ENCODE peak calls at places on chromosomes 11 and 22, in five cellular contexts. P is K562, X is IMR-90, S is mammary epithelial cell, F is neuronal stem cell. D is an unnamed sample.

GRCh38 chr11:124793466-124794278 is 6.5 kb downstream of the MSANTD2 start:
- DNase-seq in P (peak; percentile 32), X (peak; percentile 40), S (peak; percentile 35), F (peak; percentile 45), D (peak; percentile 61)

GRCh38 chr22:17143101-17143500 is 16.0 kb downstream of the HDHD5 start:
- DNase-seq in P (no peak), X (no peak), S (no peak), F (no peak), D (no peak)

GRCh38 chr22:35064664-35065063 is 1.3 kb upstream of the ISX start:
- DNase-seq in P (peak; percentile 58), X (no peak), S (peak; percentile 75), F (no peak), D (no peak)

GRCh38 chr22:38398609-38399401 is 56.2 kb downstream of the KCNJ4 start:
- DNase-seq in P (peak; percentile 87), X (peak; percentile 63), S (peak; percentile 64), F (peak; percentile 90), D (peak; percentile 93)

GRCh38 chr11:62018978-62019664 is 51.7 kb upstream of the FTH1 start:
- DNase-seq in P (no peak), X (no peak), S (no peak), F (no peak), D (no peak)

GRCh38 chr11:18705651-18706281 is 7.2 kb downstream of the TMEM86A start:
- DNase-seq in P (no peak), X (no peak), S (no peak), F (no peak), D (no peak)

GRCh38 chr22:20437253-20438065 is at the start of gene SCARF2:
- DNase-seq in P (peak; percentile 89), X (peak; percentile 62), S (no peak), F (peak; percentile 56), D (no peak)

GRCh38 chr11:79066456-79067354 is 374.1 kb downstream of the TENM4 start:
- DNase-seq in P (no peak), X (no peak), S (no peak), F (no peak), D (no peak)

GRCh38 chr11:1300569-1301187 is 8.8 kb downstream of the TOLLIP start:
- DNase-seq in P (no peak), X (no peak), S (no peak), F (no peak), D (no peak)

GRCh38 chr11:113974741-113975470 is at the start of gene HTR3A:
- DNase-seq in P (peak; percentile 48), X (no peak), S (no peak), F (peak; percentile 49), D (peak; percentile 89)

GRCh38 chr22:35523167-35523928 is 17.3 kb upstream of the RASD2 start:
- DNase-seq in P (no peak), X (no peak), S (no peak), F (no peak), D (no peak)

GRCh38 chr22:45684169-45684568 is 12.5 kb downstream of the ATXN10 start:
- DNase-seq in P (no peak), X (peak; percentile 46), S (no peak), F (no peak), D (no peak)

GRCh38 chr11:85076535-85077330 is 550.4 kb downstream of the DLG2 start:
- DNase-seq in P (no peak), X (peak; percentile 34), S (peak; percentile 83), F (no peak), D (no peak)

GRCh38 chr11:34443136-34443535 is 4.4 kb downstream of the CAT start:
- DNase-seq in P (no peak), X (no peak), S (no peak), F (no peak), D (no peak)

GRCh38 chr11:115616941-115617340 is 112.7 kb upstream of the CADM1 start:
- DNase-seq in P (no peak), X (peak; percentile 90), S (no peak), F (no peak), D (no peak)

GRCh38 chr22:31829505-31829904 is 75.7 kb downstream of the DEPDC5 start:
- DNase-seq in P (peak; percentile 42), X (peak; percentile 97), S (peak; percentile 98), F (no peak), D (no peak)

GRCh38 chr22:23418159-23418788 is 161.8 kb downstream of the IGLL1 start:
- DNase-seq in P (no peak), X (no peak), S (no peak), F (no peak), D (no peak)

GRCh38 chr22:21766933-21767462 is 31.4 kb upstream of the YPEL1 start:
- DNase-seq in P (no peak), X (no peak), S (no peak), F (no peak), D (no peak)

GRCh38 chr11:103035656-103036434 is 56.1 kb downstream of the DCUN1D5 start:
- DNase-seq in P (peak; percentile 39), X (peak; percentile 86), S (peak; percentile 61), F (peak; percentile 24), D (peak; percentile 96)

GRCh38 chr11:44326615-44327475 is 16.9 kb upstream of the ALX4 start:
- DNase-seq in P (peak; percentile 75), X (no peak), S (no peak), F (no peak), D (no peak)

GRCh38 chr11:10657308-10658271 is 36.0 kb downstream of the IRAG1 start:
- DNase-seq in P (no peak), X (peak; percentile 82), S (peak; percentile 22), F (no peak), D (no peak)
- H2AFZ ChIP-seq in P (peak overlapping the region; percentile 98), X (peak overlapping the region; percentile 62), S (no peak overlapping the region), F (peak overlapping the region; percentile 85), D (no peak overlapping the region)

GRCh38 chr11:67484847-67485311 is 2.1 kb downstream of the AIP start:
- DNase-seq in P (no peak), X (no peak), S (no peak), F (no peak), D (peak; percentile 93)

GRCh38 chr11:67482736-67483497 is at the start of gene AIP:
- DNase-seq in P (peak; percentile 97), X (peak; percentile 97), S (peak; percentile 96), F (peak; percentile 98), D (peak; percentile 99)

GRCh38 chr11:67483901-67484665 is 1.3 kb downstream of the AIP start:
- DNase-seq in P (no peak), X (no peak), S (no peak), F (no peak), D (peak; percentile 65)

GRCh38 chr11:67482275-67482735 is 521 bp upstream of the AIP start:
- DNase-seq in P (no peak), X (no peak), S (no peak), F (no peak), D (no peak)

DNA sequence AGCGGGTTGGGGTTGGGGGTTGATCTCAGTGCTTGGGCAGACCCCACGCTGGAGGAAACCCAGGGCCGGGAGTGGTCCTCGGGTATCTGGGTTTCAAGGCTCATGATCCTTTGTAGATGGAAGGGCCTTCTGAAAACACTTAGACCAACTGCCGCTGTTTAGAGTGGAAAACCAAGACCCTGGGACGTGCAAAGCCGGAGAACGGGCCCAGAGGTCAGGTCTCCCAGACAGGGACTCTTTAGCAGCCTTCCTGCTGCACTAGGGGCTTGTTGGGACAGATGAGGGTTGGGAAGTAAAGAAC is 622 bp downstream of the AIP start:
- DNase-seq in P (no peak), X (no peak), S (no peak), F (no peak), D (no peak)
- H3K4me2 ChIP-seq in P (peak overlapping the region; percentile 78), X (peak overlapping the region; percentile 55), S (peak overlapping the region; percentile 87), F (peak overlapping the region; percentile 72), D (peak overlapping the region; percentile 80)

DNA sequence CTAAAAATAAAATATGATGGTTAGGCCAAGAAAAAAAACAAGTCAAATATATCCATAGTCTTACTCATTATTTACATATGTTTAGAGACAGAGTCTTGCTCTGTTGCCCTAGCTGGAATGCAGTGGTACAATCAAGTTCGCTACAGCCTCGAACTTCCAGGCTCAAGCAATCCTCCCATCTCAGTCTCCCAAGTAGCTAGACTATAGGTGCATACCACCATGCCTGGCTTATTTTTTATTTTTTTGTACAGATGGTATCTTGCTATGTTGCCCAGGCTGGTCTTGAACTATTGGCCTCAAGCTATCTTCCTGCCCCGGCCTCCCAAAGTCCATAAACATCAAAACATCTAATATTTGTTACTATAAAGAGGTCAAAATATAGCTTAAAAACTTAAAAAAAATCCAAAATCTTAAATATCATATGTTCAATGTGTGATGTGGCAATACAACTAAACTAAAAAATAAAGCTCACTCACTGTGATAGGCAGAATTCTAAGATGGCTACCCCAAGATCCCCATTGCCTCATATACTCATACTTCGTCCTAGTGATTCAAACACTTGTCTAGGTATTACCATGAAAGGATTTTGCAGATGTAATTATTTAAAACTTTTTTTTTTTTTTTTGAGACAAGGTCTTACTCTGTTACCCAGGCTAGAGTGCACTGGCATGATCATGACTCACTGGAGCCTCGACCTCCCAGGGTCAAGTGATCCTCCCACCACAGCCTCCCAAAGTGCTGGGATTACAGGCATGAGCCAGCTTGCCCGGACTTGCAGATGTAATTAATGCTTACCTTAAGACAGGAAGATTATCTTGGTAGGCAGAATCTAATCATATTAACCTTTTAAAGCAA is 35.9 kb downstream of the C2CD3 start:
- DNase-seq in P (no peak), X (peak; percentile 32), S (peak; percentile 94), F (no peak), D (no peak)
- H2AFZ ChIP-seq in P (no peak overlapping the region), X (no peak overlapping the region), S (no peak overlapping the region), F (no peak overlapping the region), D (no peak overlapping the region)

DNA sequence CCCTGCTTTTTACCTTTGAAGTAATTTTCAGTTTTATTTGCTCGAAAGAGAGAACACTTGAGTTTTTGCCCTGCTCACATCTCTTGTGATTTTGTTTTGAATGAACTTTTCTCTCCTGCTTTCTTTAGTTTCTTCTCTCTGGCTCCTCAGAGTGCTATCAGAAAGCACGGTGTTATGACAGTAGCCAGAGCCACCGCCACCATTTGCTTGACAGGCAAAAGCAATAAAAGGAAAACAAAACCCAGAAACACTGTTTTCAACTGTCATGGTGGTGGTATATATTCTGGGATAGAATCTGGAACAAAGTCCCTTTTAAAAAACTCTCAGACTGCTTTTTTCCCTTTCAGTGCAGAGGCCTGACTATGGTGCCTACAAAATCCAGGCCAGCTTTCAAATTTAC is 37.4 kb upstream of the RAG2 start:
- DNase-seq in P (no peak), X (no peak), S (no peak), F (no peak), D (no peak)
- H3K4me2 ChIP-seq in P (no peak overlapping the region), X (no peak overlapping the region), S (no peak overlapping the region), F (no peak overlapping the region), D (no peak overlapping the region)

GRCh38 chr11:77547863-77548551 is 41.7 kb upstream of the AQP11 start:
- DNase-seq in P (peak; percentile 30), X (peak; percentile 79), S (peak; percentile 47), F (peak; percentile 56), D (peak; percentile 85)

GRCh38 chr11:77547047-77547836 is 42.5 kb upstream of the AQP11 start:
- DNase-seq in P (no peak), X (no peak), S (no peak), F (no peak), D (no peak)

GRCh38 chr11:77542296-77542695 is 47.5 kb upstream of the AQP11 start:
- DNase-seq in P (no peak), X (peak; percentile 78), S (peak; percentile 40), F (no peak), D (no peak)
- H2AFZ ChIP-seq in P (no peak overlapping the region), X (no peak overlapping the region), S (no peak overlapping the region), F (no peak overlapping the region), D (no peak overlapping the region)

GRCh38 chr11:65919151-65920034 is at the start of gene DRAP1:
- DNase-seq in P (peak; percentile 98), X (peak; percentile 97), S (peak; percentile 97), F (peak; percentile 98), D (peak; percentile 99)
- H3K4me2 ChIP-seq in P (peak within 1 kb of the TSS; percentile 94), X (peak within 1 kb of the TSS; percentile 96), S (peak within 1 kb of the TSS; percentile 92), F (peak within 1 kb of the TSS; percentile 98), D (peak within 1 kb of the TSS; percentile 84)

GRCh38 chr11:42802211-42802918 is 509.4 kb upstream of the API5 start:
- DNase-seq in P (no peak), X (no peak), S (no peak), F (no peak), D (no peak)
- H2AFZ ChIP-seq in P (no peak overlapping the region), X (no peak overlapping the region), S (no peak overlapping the region), F (no peak overlapping the region), D (no peak overlapping the region)

D was measured in Karpas-422.